ENCODE peak calls at places on chromosome 1, in ten cellular contexts. H is naive thymus-derived CD8-positive, alpha-beta T cell; D is nephron progenitor cell; X is LHCN-M2; Q is neural crest cell; T is astrocyte; C is Daoy; M is activated CD4-positive, alpha-beta T cell treated with anti-CD3 and anti-CD28 coated beads for 24 hours; K is C1 segment of cervical spinal cord; I is psoas muscle. Z is an unnamed sample.

GRCh38 chr1:87518794-87519193 is 190.1 kb downstream of the LMO4 start:
- DNase-seq in T (peak), I (no peak), D (no peak), M (no peak), X (no peak), C (no peak), Q (no peak), K (no peak), H (no peak), Z (no peak)

GRCh38 chr1:93353286-93353685 is 7.6 kb downstream of the DR1 start:
- DNase-seq in H (no peak), T (peak), I (no peak), M (no peak), D (no peak), C (no peak), X (peak), K (no peak), Q (no peak), Z (no peak)

GRCh38 chr1:94559921-94560320 is 18.4 kb upstream of the F3 start:
- DNase-seq in I (no peak), H (no peak), M (no peak), K (no peak), T (no peak), Q (no peak), X (no peak), D (no peak), C (no peak), Z (no peak)

GRCh38 chr1:96722161-96722908 is 751 bp downstream of the PTBP2 start:
- DNase-seq in K (peak), C (peak), D (peak), I (peak), Q (peak), X (peak), H (no peak), M (peak), T (peak), Z (peak)

GRCh38 chr1:221839794-221840395 is 98.0 kb upstream of the DUSP10 start:
- DNase-seq in M (peak), H (no peak), K (no peak), Q (no peak), D (no peak), X (peak), C (peak), I (peak), T (peak), Z (no peak)

GRCh38 chr1:90143522-90144050 is 148.7 kb downstream of the ZNF326 start:
- DNase-seq in K (no peak), I (no peak), X (no peak), D (no peak), Q (no peak), C (no peak), M (no peak), T (no peak), H (no peak), Z (no peak)

GRCh38 chr1:200245492-200245891 is 164.3 kb downstream of the ZNF281 start:
- DNase-seq in H (no peak), C (peak), I (no peak), T (no peak), X (no peak), M (no peak), D (no peak), K (no peak), Q (no peak), Z (no peak)

GRCh38 chr1:94873520-94874351 is 53.2 kb downstream of the CNN3 start:
- DNase-seq in X (peak), I (no peak), Q (no peak), D (no peak), T (peak), M (no peak), K (peak), H (no peak), C (no peak), Z (no peak)

GRCh38 chr1:205974712-205975111 is 28.5 kb downstream of the RAB7B start:
- DNase-seq in C (no peak), T (no peak), M (no peak), I (no peak), H (no peak), D (no peak), K (no peak), Q (no peak), X (no peak), Z (no peak)